ENCODE peak calls at places on chromosomes 4 and X, in nine cellular contexts. H is pancreas; R is right lobe of liver; G is dorsolateral prefrontal cortex; A is left ventricle myocardium inferior; W is endodermal cell; Z is A549; T is CD8-positive, alpha-beta T cell; D is adrenal gland. J is an unnamed sample.

GRCh38 chrX:136907626-136908025 is 27.1 kb upstream of the RBMX start:
- DNase-seq in D (no peak), Z (no peak), R (no peak), A (peak), H (no peak), T (no peak), G (peak), W (no peak), J (no peak)

GRCh38 chrX:139936259-139936658 is 3.4 kb upstream of the ATP11C start:
- DNase-seq in W (no peak), Z (peak), H (no peak), G (no peak), T (no peak), R (no peak), D (no peak), A (no peak), J (no peak)

GRCh38 chr4:61995717-61996337 is 795.7 kb downstream of the ADGRL3 start:
- DNase-seq in T (no peak), D (no peak), G (no peak), R (no peak), Z (no peak), H (no peak), W (no peak), A (no peak), J (no peak)

GRCh38 chrX:10516781-10517322 is 103.5 kb downstream of the MID1 start:
- DNase-seq in T (no peak), G (no peak), W (no peak), H (no peak), R (no peak), Z (no peak), D (no peak), A (no peak), J (no peak)

GRCh38 chr4:108762559-108763225 is at the start of gene ETNPPL:
- DNase-seq in R (peak), T (peak), W (peak), H (peak), D (peak), Z (no peak), G (peak), A (peak), J (no peak)

GRCh38 chr4:8322794-8323704 is 53.5 kb downstream of the HTRA3 start:
- DNase-seq in T (no peak), H (no peak), Z (no peak), D (peak), G (no peak), W (peak), A (no peak), R (no peak), J (no peak)

GRCh38 chrX:78024349-78025108 is 55.1 kb upstream of the PGAM4 start:
- DNase-seq in D (peak), Z (peak), H (peak), T (peak), W (peak), A (peak), G (no peak), R (no peak), J (peak)

GRCh38 chr4:159434496-159435241 is 331.8 kb downstream of the RAPGEF2 start:
- DNase-seq in T (no peak), D (no peak), W (no peak), H (no peak), A (no peak), G (no peak), Z (no peak), R (no peak), J (no peak)

GRCh38 chr4:173316060-173316459 is 18.1 kb downstream of the HMGB2 start:
- DNase-seq in T (no peak), W (no peak), A (no peak), D (no peak), Z (no peak), R (no peak), G (no peak), H (no peak), J (no peak)

DNA sequence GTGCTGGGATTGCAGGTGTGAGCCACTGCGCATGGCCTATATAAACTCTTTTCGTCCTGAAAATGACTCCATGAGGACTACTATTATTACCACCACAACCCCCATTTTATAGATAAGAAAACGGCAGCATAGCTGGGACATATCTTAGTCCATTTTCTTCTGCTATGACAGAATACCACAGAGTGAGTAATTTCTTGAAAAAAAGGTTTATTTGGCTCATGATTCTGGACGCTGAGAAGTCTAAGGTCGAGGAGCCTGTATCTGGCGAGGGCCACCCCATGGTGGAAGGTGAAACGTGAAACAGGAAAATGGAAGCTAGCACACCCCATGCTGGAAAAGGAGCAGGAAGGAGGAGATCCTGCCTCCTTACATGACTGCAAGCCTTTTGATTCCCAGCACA is 68.9 kb downstream of the SMIM20 start:
- DNase-seq in D (no peak), A (no peak), W (peak), Z (no peak), R (no peak), G (no peak), H (no peak), T (no peak), J (no peak)
- H3K27ac ChIP-seq in D (no peak), A (no peak), W (no peak), Z (no peak), R (no peak), G (no peak), H (no peak), T (no peak), J (no peak)

DNA sequence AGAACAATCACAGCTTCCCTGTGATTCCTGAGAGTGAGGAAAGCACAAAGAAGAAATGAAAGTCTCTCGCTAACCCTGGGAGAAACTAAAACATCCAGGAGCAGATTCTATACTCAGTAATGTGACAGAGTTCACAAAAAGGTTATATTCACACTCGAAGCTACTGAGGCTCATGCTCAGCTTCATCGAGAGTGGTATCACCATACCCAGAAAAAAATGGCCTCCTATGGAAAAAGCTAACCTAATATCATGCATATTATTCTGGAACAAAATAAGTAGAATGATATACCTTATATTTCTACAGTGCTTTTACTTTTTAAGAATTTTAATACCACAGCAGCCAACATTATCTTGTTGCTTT is 13.5 kb upstream of the CDKN2AIP start:
- DNase-seq in A (no peak), D (no peak), Z (no peak), W (no peak), G (no peak), H (no peak), T (no peak), R (no peak), J (no peak)
- TF ChIP-seq CTCF in A (no peak), D (no peak), Z (no peak), W (no peak), G (no peak), H (no peak), T (no peak), R (no peak), J (no peak)

GRCh38 chrX:13470680-13470967 is 98.8 kb upstream of the EGFL6 start:
- DNase-seq in R (no peak), A (no peak), W (no peak), D (no peak), G (no peak), H (no peak), Z (no peak), T (no peak), J (no peak)

GRCh38 chrX:13471269-13471668 is 98.1 kb upstream of the EGFL6 start:
- DNase-seq in H (no peak), W (peak), A (no peak), Z (no peak), D (no peak), R (no peak), T (no peak), G (no peak), J (no peak)

GRCh38 chrX:13472975-13473665 is 96.3 kb upstream of the EGFL6 start:
- DNase-seq in D (no peak), A (no peak), R (no peak), W (no peak), G (no peak), Z (no peak), T (no peak), H (no peak), J (no peak)

GRCh38 chrX:13476384-13476783 is 93.0 kb upstream of the EGFL6 start:
- DNase-seq in W (no peak), A (no peak), G (no peak), D (no peak), Z (no peak), T (no peak), R (no peak), H (no peak), J (no peak)

DNA sequence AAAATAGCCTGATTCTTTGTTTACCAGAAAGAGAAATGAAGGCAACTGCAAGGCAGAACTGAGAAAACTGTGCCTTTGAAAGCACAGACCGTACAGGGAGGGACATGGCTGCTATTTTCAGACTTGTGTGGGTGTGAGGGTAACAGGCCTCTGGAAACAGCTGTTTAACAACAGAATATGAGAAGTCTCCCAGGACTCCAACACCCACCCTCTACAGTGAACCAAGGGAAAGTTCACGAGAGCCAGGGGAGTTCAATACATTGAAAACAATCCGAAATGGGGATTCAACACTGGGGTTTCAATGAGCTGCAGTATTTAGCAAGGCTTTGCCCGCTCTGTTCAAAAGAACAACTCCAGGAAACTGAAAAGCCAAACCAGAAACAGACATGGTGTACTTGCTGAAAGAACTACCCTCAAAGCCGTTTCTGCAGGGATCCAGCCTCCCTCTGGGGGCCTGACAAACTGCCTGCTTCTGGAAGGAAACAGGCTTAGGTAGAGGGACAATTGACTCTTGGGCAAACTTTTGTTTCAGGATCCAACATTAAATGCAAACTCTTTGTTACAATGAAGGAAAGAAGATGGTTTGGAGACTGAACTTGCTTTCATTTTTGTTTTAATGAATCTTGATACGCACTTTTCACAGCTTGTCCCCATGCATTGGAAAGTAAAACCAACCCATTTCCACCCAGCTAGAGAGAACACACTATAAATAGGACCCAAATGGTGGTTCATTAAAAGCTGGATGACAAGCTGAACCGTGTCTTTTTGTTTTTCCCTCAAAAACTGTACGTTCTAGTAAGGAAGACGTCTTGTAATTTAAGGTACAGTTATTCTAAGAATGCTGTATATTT is 95.5 kb upstream of the EGFL6 start:
- DNase-seq in Z (no peak), T (peak), R (no peak), G (no peak), A (no peak), W (no peak), D (no peak), H (no peak), J (no peak)
- H3K27ac ChIP-seq in Z (no peak), T (peak), R (no peak), G (peak), A (peak), W (peak), D (no peak), H (peak), J (peak)

DNA sequence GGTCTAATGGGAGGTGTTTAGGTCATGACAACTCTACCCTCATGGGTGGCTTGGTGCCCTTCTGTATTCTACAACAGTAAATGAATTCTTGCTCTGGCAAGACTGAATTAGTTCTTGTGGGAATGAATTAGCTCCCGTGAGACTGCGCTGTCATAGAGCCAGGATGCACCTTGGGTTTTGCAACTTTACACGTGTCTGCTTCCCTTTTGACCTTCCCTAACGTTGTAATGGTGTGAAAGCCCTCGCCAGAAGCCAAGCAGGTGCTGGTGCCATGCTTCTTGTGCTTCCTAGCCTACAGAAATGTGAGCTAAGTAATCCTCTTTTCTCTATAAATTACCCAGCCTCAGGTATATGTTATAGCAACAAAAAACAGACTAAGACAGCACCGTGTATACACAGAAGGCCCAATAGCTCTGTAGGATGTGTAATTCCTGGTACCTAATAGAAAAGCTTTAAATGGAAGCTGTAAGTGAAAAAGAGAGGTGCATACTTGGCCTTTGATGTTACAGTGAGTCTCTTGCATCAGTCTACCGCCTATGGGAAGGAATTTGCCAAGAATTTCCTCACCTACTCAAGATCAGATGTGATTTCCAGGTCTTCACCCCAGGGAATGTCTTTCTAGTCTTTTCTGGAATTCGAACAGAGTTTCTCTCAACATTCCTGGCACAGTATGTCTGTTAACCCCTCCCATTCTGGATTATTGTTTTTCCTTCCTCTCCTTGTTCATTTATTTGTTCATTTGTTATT is 3.2 kb upstream of the ENPEP start:
- DNase-seq in H (no peak), A (no peak), W (peak), T (no peak), Z (no peak), R (peak), D (no peak), G (no peak), J (no peak)
- TF ChIP-seq CTCF in H (no peak), A (no peak), W (peak), T (no peak), Z (no peak), R (no peak), D (no peak), G (no peak), J (no peak)